ENCODE peak calls at places on chromosomes 12 and 14, in four cellular contexts. D is fibroblast of pulmonary artery, L is lower lobe of right lung, G is breast epithelium. H is an unnamed sample.

GRCh38 chr12:241266-241665 is 21.4 kb downstream of the SLC6A13 start:
- DNase-seq in L (no peak), D (no peak), G (no peak), H (no peak)

GRCh38 chr12:57852620-57853509 is 6.3 kb upstream of the CTDSP2 start:
- DNase-seq in L (peak; percentile 67), D (no peak), G (no peak), H (no peak)

GRCh38 chr14:76968621-76969063 is 59.9 kb downstream of the IRF2BPL start:
- DNase-seq in D (no peak), L (no peak), G (no peak), H (no peak)

GRCh38 chr12:62643470-62643869 is 176.8 kb downstream of the MON2 start:
- DNase-seq in D (no peak), G (no peak), L (no peak), H (peak; percentile 50)

GRCh38 chr14:100463937-100464336 is 123.3 kb downstream of the BEGAIN start:
- DNase-seq in D (no peak), L (no peak), G (no peak), H (no peak)

GRCh38 chr12:56688846-56689113 is 696 bp upstream of the PTGES3 start:
- DNase-seq in L (peak; percentile 53), D (no peak), G (no peak), H (no peak)

GRCh38 chr12:53956914-53957536 is 2.3 kb downstream of the HOXC12 start:
- DNase-seq in D (no peak), L (no peak), G (no peak), H (no peak)

GRCh38 chr14:70359076-70359424 is 433 bp downstream of the COX16 start:
- DNase-seq in L (no peak), D (no peak), G (no peak), H (no peak)

GRCh38 chr14:102873131-102873530 is 49.3 kb upstream of the AMN start:
- DNase-seq in D (no peak), L (no peak), G (no peak), H (no peak)

GRCh38 chr14:81219821-81220487 is 805 bp downstream of the GTF2A1 start:
- DNase-seq in L (peak; percentile 69), D (no peak), G (no peak), H (peak; percentile 30)

GRCh38 chr12:26113194-26113654 is 11.6 kb downstream of the BHLHE41 start:
- DNase-seq in L (no peak), D (no peak), G (no peak), H (no peak)

GRCh38 chr14:21917699-21918436 is 244.2 kb upstream of the OR4E1 start:
- DNase-seq in L (no peak), G (no peak), D (peak; percentile 68), H (peak; percentile 34)

GRCh38 chr14:70893842-70894237 is 13.4 kb upstream of the PCNX1 start:
- DNase-seq in D (no peak), L (no peak), G (no peak), H (no peak)

GRCh38 chr12:51600721-51601120 is 9.7 kb downstream of the SCN8A start:
- DNase-seq in L (no peak), G (no peak), D (no peak), H (no peak)

GRCh38 chr12:3365416-3366385 is 125.3 kb upstream of the PRMT8 start:
- DNase-seq in G (no peak), D (no peak), L (peak; percentile 52), H (no peak)

GRCh38 chr12:109535863-109536250 is 37.4 kb downstream of the MMAB start:
- DNase-seq in G (no peak), L (no peak), D (no peak), H (no peak)

GRCh38 chr12:27685274-27685673 is 11.0 kb upstream of the REP15 start:
- DNase-seq in L (no peak), D (no peak), G (no peak), H (no peak)

GRCh38 chr12:2944401-2945047 is 14.7 kb upstream of the TEAD4 start:
- DNase-seq in G (no peak), D (peak; percentile 39), L (peak; percentile 56), H (no peak)

GRCh38 chr12:65705380-65705876 is 118.9 kb upstream of the HMGA2 start:
- DNase-seq in G (no peak), L (no peak), D (no peak), H (no peak)
- H3K4me3 ChIP-seq in G (no peak overlapping the region), L (no peak overlapping the region), D (no peak overlapping the region), H (no peak overlapping the region)

GRCh38 chr14:58362798-58363412 is 32.8 kb upstream of the TOMM20L start:
- DNase-seq in D (peak; percentile 45), L (no peak), G (no peak), H (peak; percentile 16)
- TF ChIP-seq CTCF in D (peak; percentile 40), L (peak; percentile 21), G (peak; percentile 14), H (peak; percentile 40)

GRCh38 chr12:131589231-131589902 is 121.5 kb upstream of the SFSWAP start:
- DNase-seq in D (no peak), G (no peak), L (no peak), H (no peak)
- H3K4me3 ChIP-seq in D (no peak overlapping the region), G (no peak overlapping the region), L (no peak overlapping the region), H (no peak overlapping the region)

DNA sequence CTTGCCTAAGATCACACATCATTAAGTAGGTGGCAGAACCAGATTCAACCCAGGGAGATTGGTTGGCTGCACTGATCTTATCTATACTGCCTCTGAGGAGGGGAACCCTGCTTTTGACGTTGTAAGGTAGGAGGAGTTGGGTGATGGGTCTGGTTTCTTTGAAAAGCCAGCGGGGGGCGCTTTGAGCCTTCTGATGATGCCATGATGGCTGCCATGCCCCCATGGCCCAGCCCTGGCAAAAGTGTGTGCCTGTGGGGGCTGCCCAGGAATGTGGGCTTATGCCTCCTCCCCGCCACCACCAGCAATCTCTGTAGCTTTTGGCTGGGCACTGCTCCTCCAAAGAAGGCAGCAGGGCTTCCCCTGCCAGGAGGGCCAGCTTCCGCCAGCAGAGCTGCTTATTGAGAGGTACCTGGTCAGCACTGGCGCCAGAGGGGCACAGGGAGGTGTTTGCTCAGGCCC is 224.3 kb downstream of the SLC41A2 start:
- DNase-seq in L (peak; percentile 54), D (no peak), G (no peak), H (no peak)
- TF ChIP-seq CTCF in L (peak; percentile 20), D (no peak), G (no peak), H (no peak)

GRCh38 chr12:120981407-120981921 is 3.1 kb downstream of the HNF1A start:
- DNase-seq in G (no peak), L (no peak), D (no peak), H (no peak)
- H3K4me3 ChIP-seq in G (no peak overlapping the region), L (no peak overlapping the region), D (no peak overlapping the region), H (no peak overlapping the region)

DNA sequence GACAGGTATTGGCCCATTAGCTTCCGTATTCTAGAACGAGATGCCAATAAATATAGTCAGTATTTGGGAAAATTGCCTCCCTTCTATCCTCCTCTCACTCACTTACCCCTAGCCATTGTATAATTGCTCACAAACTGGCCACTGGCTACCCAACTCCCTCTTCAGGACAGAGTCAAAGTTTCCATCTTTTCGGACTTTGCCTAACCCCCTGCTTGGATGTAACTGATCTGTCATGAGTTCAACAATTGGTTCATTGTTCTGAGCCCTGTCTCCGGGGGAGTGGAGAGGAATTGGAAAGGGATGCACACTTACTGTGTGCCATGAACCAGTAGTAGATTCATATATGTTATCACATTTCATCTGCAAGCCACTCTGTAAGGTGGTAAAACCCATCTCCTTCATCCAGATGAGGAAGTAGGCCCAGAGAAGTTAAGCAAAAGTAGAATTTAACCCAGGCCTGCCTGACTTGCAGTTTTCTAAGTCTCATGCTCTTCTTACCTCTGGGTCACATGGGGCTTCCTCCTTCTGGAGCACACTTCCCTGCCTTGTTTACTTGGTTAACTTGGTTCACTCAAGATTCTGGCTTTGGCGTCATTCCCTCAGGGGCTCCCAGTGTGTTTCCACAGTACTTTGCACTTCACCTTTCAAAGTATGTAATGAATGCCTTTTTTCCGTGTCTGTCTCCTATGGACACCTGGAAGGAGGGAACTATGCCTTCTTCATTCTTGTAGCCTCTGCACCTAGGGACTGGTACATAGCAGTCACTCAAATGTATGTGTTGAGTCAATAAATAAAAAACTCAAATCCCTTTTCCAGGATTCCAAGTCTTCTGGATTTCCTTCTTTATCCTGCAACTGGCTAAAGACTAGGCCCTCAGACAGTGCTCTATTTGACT is 12.4 kb downstream of the MYRFL start:
- DNase-seq in D (no peak), G (no peak), L (no peak), H (no peak)
- TF ChIP-seq CTCF in D (no peak), G (no peak), L (no peak), H (no peak)

DNA sequence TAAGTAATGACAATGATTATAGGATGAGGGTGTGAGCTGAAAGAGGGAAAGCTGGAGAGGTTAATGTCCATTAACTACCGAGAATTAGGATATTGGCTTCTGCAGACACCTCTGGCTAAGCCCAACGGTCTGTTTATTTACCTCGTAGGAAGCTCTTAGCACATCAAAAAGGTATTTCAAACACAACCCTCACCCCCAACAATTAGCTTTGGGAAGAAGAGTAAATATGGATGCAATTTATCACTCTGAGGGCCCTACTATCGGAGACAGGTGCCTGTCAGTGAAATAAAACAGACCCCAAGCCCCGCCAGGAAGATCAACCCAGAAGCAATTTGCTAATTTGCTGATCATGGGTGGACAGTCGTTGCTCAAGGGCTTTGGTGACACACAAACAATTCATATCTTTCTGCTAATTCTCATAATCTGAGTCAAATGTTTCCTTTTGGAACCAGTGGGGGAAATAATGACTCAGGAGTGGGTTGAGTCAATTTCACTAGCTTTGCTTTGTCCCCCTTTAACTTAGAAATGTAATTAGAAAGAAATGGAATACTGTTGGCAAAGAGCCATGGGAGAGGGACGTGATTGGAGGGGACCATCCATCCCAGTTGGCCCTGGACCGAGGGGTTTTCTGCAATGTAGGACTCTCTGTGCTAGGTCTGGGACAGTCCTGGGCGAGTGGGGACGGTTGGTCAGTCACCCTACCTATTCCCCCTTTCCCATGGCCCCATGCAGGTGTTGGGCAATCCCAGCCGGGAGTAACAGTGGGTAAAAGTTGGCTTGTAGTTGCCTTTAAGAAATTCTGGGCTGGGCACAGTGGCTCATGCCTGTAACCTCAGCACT is 99.1 kb upstream of the MED13L start:
- DNase-seq in G (no peak), L (no peak), D (peak; percentile 84), H (peak; percentile 72)
- H3K4me3 ChIP-seq in G (no peak overlapping the region), L (no peak overlapping the region), D (no peak overlapping the region), H (no peak overlapping the region)

GRCh38 chr14:68501621-68502052 is 291.2 kb downstream of the ZFP36L1 start:
- DNase-seq in D (no peak), G (no peak), L (peak; percentile 71), H (no peak)
- TF ChIP-seq CTCF in D (no peak), G (no peak), L (no peak), H (no peak)

H was measured in AG10803.